ENCODE peak calls at places on chromosome 15, in four cellular contexts. O, R, I and K are unnamed samples.

GRCh38 chr15:39830166-39830565 is 47.5 kb upstream of the FSIP1 start:
- DNase-seq in O (no peak), R (no peak), I (no peak), K (no peak)

GRCh38 chr15:25554640-25555039 is 115.8 kb upstream of the UBE3A start:
- DNase-seq in O (no peak), R (no peak), I (no peak), K (no peak)

GRCh38 chr15:46461416-46461815 is 826.6 kb downstream of the SQOR start:
- DNase-seq in O (no peak), R (no peak), I (no peak), K (no peak)

GRCh38 chr15:101481381-101481705 is 8.2 kb downstream of the PCSK6 start:
- DNase-seq in O (no peak), R (no peak), I (no peak), K (no peak)

GRCh38 chr15:69887018-69887417 is 210.7 kb downstream of the TLE3 start:
- DNase-seq in O (no peak), R (no peak), I (no peak), K (no peak)

GRCh38 chr15:76169013-76169412 is 109.2 kb downstream of the TMEM266 start:
- DNase-seq in O (no peak), R (no peak), I (no peak), K (no peak)

GRCh38 chr15:77481670-77482069 is 61.0 kb downstream of the HMG20A start:
- DNase-seq in O (no peak), R (no peak), I (no peak), K (no peak)

GRCh38 chr15:71189723-71190122 is 74.5 kb downstream of the THSD4 start:
- DNase-seq in O (no peak), R (no peak), I (no peak), K (no peak)

GRCh38 chr15:39657714-39658113 is 76.8 kb downstream of the THBS1 start:
- DNase-seq in O (no peak), R (no peak), I (no peak), K (no peak)

GRCh38 chr15:84645997-84646396 is 8.1 kb downstream of the WDR73 start:
- DNase-seq in O (no peak), R (no peak), I (no peak), K (no peak)

GRCh38 chr15:55916666-55917409 is 76.6 kb downstream of the NEDD4 start:
- DNase-seq in O (no peak), R (no peak), I (peak), K (no peak)

GRCh38 chr15:94607176-94607654 is 375.9 kb downstream of the MCTP2 start:
- DNase-seq in O (peak), R (peak), I (no peak), K (no peak)

GRCh38 chr15:70324001-70324974 is 226.6 kb upstream of the TLE3 start:
- DNase-seq in O (no peak), R (no peak), I (no peak), K (no peak)

GRCh38 chr15:58839485-58839884 is 68.4 kb downstream of the MINDY2 start:
- DNase-seq in O (no peak), R (no peak), I (no peak), K (no peak)

GRCh38 chr15:96348112-96349027 is 17.9 kb downstream of the NR2F2 start:
- DNase-seq in O (no peak), R (no peak), I (no peak), K (no peak)

GRCh38 chr15:93562752-93563151 is 473.7 kb upstream of the RGMA start:
- DNase-seq in O (no peak), R (no peak), I (no peak), K (no peak)

GRCh38 chr15:92205255-92205739 is 188.4 kb upstream of the ST8SIA2 start:
- DNase-seq in O (no peak), R (peak), I (peak), K (no peak)

GRCh38 chr15:60591491-60592385 is 112.8 kb upstream of the ICE2 start:
- DNase-seq in O (peak), R (peak), I (peak), K (peak)

GRCh38 chr15:63909819-63910437 is 76.2 kb upstream of the HERC1 start:
- DNase-seq in O (peak), R (no peak), I (no peak), K (no peak)

GRCh38 chr15:20358066-20358780 is 183.4 kb downstream of the GOLGA6L6 start:
- DNase-seq in O (no peak), R (peak), I (no peak), K (peak)

GRCh38 chr15:55270301-55270700 is 19.3 kb downstream of the RAB27A start:
- DNase-seq in O (no peak), R (no peak), I (no peak), K (no peak)

GRCh38 chr15:74278269-74278668 is 42.1 kb downstream of the CCDC33 start:
- DNase-seq in O (no peak), R (no peak), I (no peak), K (no peak)

GRCh38 chr15:22786868-22787698 is 639 bp downstream of the NIPA1 start:
- DNase-seq in O (peak), R (no peak), I (peak), K (peak)

GRCh38 chr15:93179704-93180103 is 90.7 kb upstream of the RGMA start:
- DNase-seq in O (no peak), R (no peak), I (peak), K (no peak)

GRCh38 chr15:99729920-99730319 is 3.3 kb downstream of the LYSMD4 start:
- DNase-seq in O (peak), R (peak), I (peak), K (no peak)
- TF ChIP-seq CTCF in O (peak), R (no peak), I (peak), K (no peak)

DNA sequence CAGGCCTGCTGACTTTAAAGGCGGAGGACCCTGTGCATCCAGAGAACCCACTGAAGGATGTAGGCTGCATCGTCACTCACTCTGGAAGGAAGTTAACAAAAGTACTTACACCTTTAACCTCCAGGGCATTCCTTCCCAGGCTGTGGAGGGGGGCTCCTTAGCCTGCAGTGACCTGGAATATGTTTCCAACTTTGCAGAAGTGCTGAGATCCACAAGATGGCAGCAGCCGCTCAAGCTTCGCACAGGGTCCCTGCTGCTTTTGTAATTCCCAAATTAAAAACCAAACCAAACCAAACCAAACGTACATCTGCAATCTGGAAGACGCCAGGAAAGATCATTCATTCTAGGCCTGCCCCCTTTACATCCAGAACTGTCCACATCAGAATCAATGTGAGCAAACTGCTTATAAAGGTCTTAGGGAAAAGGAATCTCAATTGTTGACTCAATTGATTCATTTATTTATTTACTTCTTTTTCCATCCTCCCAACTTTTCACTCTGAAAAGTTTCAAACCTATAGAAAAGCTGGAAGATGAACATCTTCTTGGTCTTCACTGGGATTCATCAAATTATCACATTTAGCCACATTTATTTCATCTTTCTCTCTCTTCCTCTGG is 70.5 kb upstream of the KLHL25 start:
- DNase-seq in O (peak), R (peak), I (peak), K (no peak)
- TF ChIP-seq CTCF in O (peak), R (peak), I (peak), K (no peak)

GRCh38 chr15:41523097-41523496 is 9.5 kb upstream of the LTK start:
- DNase-seq in O (no peak), R (no peak), I (no peak), K (no peak)

GRCh38 chr15:41517895-41518449 is 4.3 kb upstream of the LTK start:
- DNase-seq in O (no peak), R (no peak), I (no peak), K (no peak)

GRCh38 chr15:41520636-41521035 is 7.0 kb upstream of the LTK start:
- DNase-seq in O (no peak), R (no peak), I (no peak), K (no peak)

GRCh38 chr15:41521614-41522013 is 8.0 kb upstream of the LTK start:
- DNase-seq in O (no peak), R (no peak), I (no peak), K (no peak)
- TF ChIP-seq CTCF in O (no peak), R (no peak), I (no peak), K (no peak)

DNA sequence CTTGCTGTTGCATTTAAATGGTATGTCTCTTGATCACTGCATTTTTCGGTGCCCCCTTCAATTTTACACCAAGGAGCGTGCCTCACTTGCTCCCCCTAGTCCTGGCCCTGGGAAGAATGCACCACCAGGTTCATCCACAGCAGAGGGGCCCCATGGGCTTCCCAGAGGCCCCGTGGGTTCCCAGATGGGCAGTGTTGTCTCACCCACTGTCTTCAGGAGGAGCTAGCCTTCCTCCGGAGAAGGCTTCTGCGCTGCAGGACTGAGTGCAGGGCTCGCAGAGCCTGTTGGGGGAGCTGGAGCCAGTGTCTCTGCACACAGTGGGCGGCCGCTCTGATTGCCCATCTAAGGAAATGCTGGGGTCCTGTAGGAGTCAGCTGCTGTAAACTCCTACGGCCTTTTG is 45.9 kb downstream of the POLR2M start:
- DNase-seq in O (peak), R (peak), I (peak), K (no peak)
- TF ChIP-seq CTCF in O (no peak), R (no peak), I (peak), K (no peak)

GRCh38 chr15:44593042-44593736 is 56.2 kb downstream of the EIF3J start:
- DNase-seq in O (no peak), R (no peak), I (no peak), K (no peak)
- TF ChIP-seq CTCF in O (peak), R (no peak), I (peak), K (no peak)

GRCh38 chr15:66498501-66499386 is 1.2 kb upstream of the SNAPC5 start:
- DNase-seq in O (no peak), R (no peak), I (peak), K (no peak)
- TF ChIP-seq CTCF in O (peak), R (no peak), I (peak), K (no peak)

GRCh38 chr15:52679232-52680040 is at the start of gene ATOSA:
- DNase-seq in O (peak), R (peak), I (peak), K (peak)
- TF ChIP-seq CTCF in O (no peak), R (no peak), I (no peak), K (no peak)